ENCODE peak calls at places on chromosomes 11 and 22, in ten cellular contexts. T is HEK293T; E is HS-27A; R is activated CD4-positive, alpha-beta T cell treated with anti-CD3 and anti-CD28 coated beads for 36 hours; H is activated CD8-positive, alpha-beta memory T cell treated with anti-CD3 and anti-CD28 coated beads, Interleukin-2, amount 50 U/mL, for 48 hours; J is pancreas; G is hippocampal formation; U is uterus; F is NCI-H460; O is cerebellar nuclear complex. M is an unnamed sample.

GRCh38 chr11:134758342-134758931 is 346.4 kb upstream of the B3GAT1 start:
- DNase-seq in T (no peak), E (no peak), R (no peak), H (no peak), J (no peak), G (no peak), U (no peak), F (no peak), O (no peak), M (no peak)

GRCh38 chr11:34305095-34305692 is 52.6 kb downstream of the ABTB2 start:
- DNase-seq in T (no peak), E (no peak), R (no peak), H (no peak), J (no peak), G (no peak), U (no peak), F (no peak), O (no peak), M (no peak)

GRCh38 chr11:10909141-10909883 is 51.5 kb upstream of the ZBED5 start:
- DNase-seq in T (no peak), E (no peak), R (no peak), H (no peak), J (no peak), G (no peak), U (no peak), F (no peak), O (no peak), M (no peak)

GRCh38 chr11:130476922-130477491 is 28.6 kb downstream of the ADAMTS15 start:
- DNase-seq in T (no peak), E (no peak), R (no peak), H (no peak), J (no peak), G (no peak), U (no peak), F (no peak), O (no peak), M (no peak)

GRCh38 chr11:83641511-83641910 is 355.3 kb upstream of the CCDC90B start:
- DNase-seq in T (no peak), E (no peak), R (no peak), H (no peak), J (no peak), G (no peak), U (peak; percentile 66), F (peak; percentile 97), O (no peak), M (no peak)

GRCh38 chr11:82682003-82682751 is 51.5 kb downstream of the FAM181B start:
- DNase-seq in T (peak; percentile 54), E (peak; percentile 35), R (no peak), H (no peak), J (peak; percentile 17), G (peak; percentile 59), U (no peak), F (peak; percentile 72), O (no peak), M (peak; percentile 55)

GRCh38 chr11:119206512-119207299 is 567 bp downstream of the CBL start:
- DNase-seq in T (no peak), E (no peak), R (peak; percentile 78), H (peak; percentile 85), J (no peak), G (no peak), U (peak; percentile 63), F (no peak), O (no peak), M (peak; percentile 19)

GRCh38 chr11:118438314-118438931 is 2.1 kb downstream of the KMT2A start:
- DNase-seq in T (peak; percentile 54), E (no peak), R (peak; percentile 69), H (no peak), J (peak; percentile 24), G (peak; percentile 70), U (peak; percentile 16), F (no peak), O (no peak), M (peak; percentile 43)

GRCh38 chr22:46679711-46680269 is 58.3 kb downstream of the CERK start:
- DNase-seq in T (no peak), E (no peak), R (no peak), H (no peak), J (no peak), G (no peak), U (no peak), F (no peak), O (no peak), M (no peak)

GRCh38 chr11:2550606-2550970 is 105.8 kb downstream of the KCNQ1 start:
- DNase-seq in T (no peak), E (no peak), R (no peak), H (no peak), J (no peak), G (no peak), U (no peak), F (no peak), O (no peak), M (no peak)

GRCh38 chr11:2150206-2150847 is 10.7 kb downstream of the INS start:
- DNase-seq in T (peak; percentile 51), E (peak; percentile 47), R (no peak), H (no peak), J (no peak), G (peak; percentile 25), U (no peak), F (peak; percentile 26), O (no peak), M (no peak)

M was measured in AML-193.